ENCODE peak calls at places on chromosomes 11 and 22, in six cellular contexts. B, C, R, V, N and J are unnamed samples.

GRCh38 chr11:27933992-27934829 is 173.7 kb downstream of the KIF18A start:
- DNase-seq in R (peak), N (peak), B (peak), V (no peak), C (no peak), J (peak)

GRCh38 chr11:78168539-78169477 is 19.6 kb downstream of the KCTD21 start:
- DNase-seq in C (no peak), V (peak), B (peak), R (peak), N (no peak), J (peak)

GRCh38 chr11:65211293-65212105 is 29.8 kb downstream of the CAPN1 start:
- DNase-seq in B (no peak), N (no peak), R (no peak), C (peak), V (no peak), J (no peak)

GRCh38 chr22:37643225-37643847 is 3.9 kb downstream of the SH3BP1 start:
- DNase-seq in V (peak), B (peak), N (peak), C (peak), R (peak), J (no peak)

GRCh38 chr22:40922484-40923303 is 28.5 kb upstream of the RBX1 start:
- DNase-seq in C (no peak), N (peak), R (peak), B (peak), V (peak), J (peak)

GRCh38 chr22:37999640-38000272 is 15.4 kb upstream of the SOX10 start:
- DNase-seq in R (peak), C (no peak), V (peak), N (no peak), B (peak), J (peak)

GRCh38 chr11:110182886-110183285 is 89.7 kb downstream of the ZC3H12C start:
- DNase-seq in R (peak), B (peak), C (no peak), V (peak), N (no peak), J (no peak)

GRCh38 chr11:122180435-122180834 is 64.4 kb upstream of the BLID start:
- DNase-seq in V (peak), R (peak), B (peak), N (no peak), C (no peak), J (no peak)

GRCh38 chr11:71999813-72000590 is 1.3 kb downstream of the IL18BP start:
- DNase-seq in C (no peak), V (no peak), N (no peak), R (no peak), B (no peak), J (no peak)

GRCh38 chr11:120385110-120385509 is 48.9 kb downstream of the ARHGEF12 start:
- DNase-seq in N (peak), V (no peak), R (peak), C (no peak), B (peak), J (no peak)

GRCh38 chr11:104623518-104623917 is 274.7 kb downstream of the CASP12 start:
- DNase-seq in V (no peak), R (peak), B (peak), N (no peak), C (no peak), J (no peak)

GRCh38 chr11:74007691-74008372 is 1.1 kb downstream of the UCP3 start:
- DNase-seq in R (no peak), N (no peak), V (no peak), C (peak), B (no peak), J (no peak)

GRCh38 chr22:36931446-36931845 is 18.0 kb downstream of the CSF2RB start:
- DNase-seq in C (no peak), R (no peak), V (no peak), B (no peak), N (no peak), J (no peak)

GRCh38 chr11:125297346-125297910 is 132.9 kb downstream of the PKNOX2 start:
- DNase-seq in V (no peak), N (no peak), B (no peak), C (no peak), R (no peak), J (no peak)

GRCh38 chr11:123561046-123561781 is 93.2 kb downstream of the SCN3B start:
- DNase-seq in C (no peak), B (peak), R (no peak), V (peak), N (peak), J (no peak)

GRCh38 chr11:134447696-134448095 is 35.7 kb upstream of the B3GAT1 start:
- DNase-seq in N (no peak), C (no peak), R (no peak), V (no peak), B (no peak), J (no peak)

GRCh38 chr11:134498326-134499139 is 86.5 kb upstream of the B3GAT1 start:
- DNase-seq in B (no peak), C (peak), V (no peak), N (no peak), R (no peak), J (no peak)

GRCh38 chr11:1434941-1435340 is 45.2 kb downstream of the BRSK2 start:
- DNase-seq in R (no peak), V (no peak), B (no peak), C (no peak), N (no peak), J (no peak)

GRCh38 chr11:2522636-2523255 is 77.9 kb downstream of the KCNQ1 start:
- DNase-seq in R (no peak), C (peak), V (no peak), N (no peak), B (no peak), J (no peak)

GRCh38 chr11:128311742-128312719 is 275.3 kb downstream of the ETS1 start:
- DNase-seq in N (no peak), V (no peak), C (no peak), R (no peak), B (no peak), J (no peak)

GRCh38 chr11:15985863-15986139 is 370.5 kb downstream of the SOX6 start:
- DNase-seq in V (no peak), B (no peak), R (no peak), C (no peak), N (no peak), J (no peak)

GRCh38 chr11:116703421-116703820 is 69.4 kb downstream of the BUD13 start:
- DNase-seq in C (peak), N (peak), V (no peak), B (peak), R (peak), J (no peak)

GRCh38 chr11:122077459-122077858 is 38.6 kb downstream of the BLID start:
- DNase-seq in V (no peak), R (no peak), B (no peak), C (no peak), N (no peak), J (no peak)

GRCh38 chr11:111977141-111978027 is 40.2 kb downstream of the DIXDC1 start:
- DNase-seq in C (peak), R (no peak), B (peak), V (no peak), N (peak), J (no peak)

GRCh38 chr11:87820026-87820425 is 355.2 kb downstream of the RAB38 start:
- DNase-seq in N (no peak), V (no peak), C (no peak), R (peak), B (no peak), J (peak)

GRCh38 chr11:86106916-86107315 is 38.0 kb upstream of the PICALM start:
- DNase-seq in N (no peak), B (no peak), R (no peak), C (no peak), V (no peak), J (no peak)

GRCh38 chr22:24435861-24436351 is 8.5 kb downstream of the ADORA2A start:
- DNase-seq in V (no peak), C (peak), B (no peak), R (no peak), N (no peak), J (no peak)

GRCh38 chr22:47202819-47203553 is 440.5 kb downstream of the TBC1D22A start:
- DNase-seq in R (no peak), V (no peak), B (no peak), C (peak), N (no peak), J (no peak)

GRCh38 chr11:134678152-134678551 is 266.1 kb upstream of the B3GAT1 start:
- DNase-seq in B (no peak), V (no peak), N (no peak), R (no peak), C (peak), J (no peak)

GRCh38 chr22:30781271-30781875 is 86.7 kb downstream of the OSBP2 start:
- DNase-seq in C (no peak), N (no peak), V (no peak), R (no peak), B (no peak), J (no peak)

GRCh38 chr11:64268687-64269379 is 15.6 kb downstream of the BAD start:
- DNase-seq in B (peak), V (peak), C (peak), N (peak), R (peak), J (no peak)

GRCh38 chr11:121018746-121019145 is 5.2 kb upstream of the TBCEL start:
- DNase-seq in B (no peak), R (no peak), C (no peak), V (no peak), N (no peak), J (no peak)

GRCh38 chr11:44578279-44578678 is 12.8 kb downstream of the CD82 start:
- DNase-seq in B (no peak), R (no peak), N (no peak), V (peak), C (no peak), J (no peak)

GRCh38 chr22:27267145-27267544 is 534.4 kb downstream of the MN1 start:
- DNase-seq in R (no peak), C (no peak), B (no peak), V (no peak), N (no peak), J (no peak)

GRCh38 chr11:43687120-43687791 is 6.7 kb downstream of the HSD17B12 start:
- DNase-seq in R (peak), C (no peak), B (peak), N (peak), V (no peak), J (no peak)

GRCh38 chr11:65432133-65432650 is 9.6 kb downstream of the NEAT1 start:
- DNase-seq in V (no peak), C (no peak), B (peak), R (peak), N (no peak), J (no peak)

GRCh38 chr11:106076421-106076922 is 675 bp downstream of the KBTBD3 start:
- DNase-seq in R (no peak), B (no peak), C (no peak), N (peak), V (no peak), J (no peak)

GRCh38 chr22:49535527-49536125 is 292.0 kb downstream of the BRD1 start:
- DNase-seq in C (peak), V (no peak), B (no peak), R (no peak), N (no peak), J (no peak)

GRCh38 chr11:20376162-20376561 is 11.4 kb upstream of the PRMT3 start:
- DNase-seq in R (no peak), B (no peak), V (no peak), N (no peak), C (no peak), J (no peak)

GRCh38 chr11:20374746-20375305 is 11.3 kb downstream of the HTATIP2 start:
- DNase-seq in N (no peak), R (no peak), C (no peak), B (no peak), V (no peak), J (no peak)

GRCh38 chr11:20373102-20373501 is 9.6 kb downstream of the HTATIP2 start:
- DNase-seq in N (no peak), C (no peak), V (no peak), R (no peak), B (no peak), J (no peak)

GRCh38 chr11:20372081-20372480 is 8.6 kb downstream of the HTATIP2 start:
- DNase-seq in N (no peak), B (no peak), V (no peak), R (no peak), C (no peak), J (no peak)

DNA sequence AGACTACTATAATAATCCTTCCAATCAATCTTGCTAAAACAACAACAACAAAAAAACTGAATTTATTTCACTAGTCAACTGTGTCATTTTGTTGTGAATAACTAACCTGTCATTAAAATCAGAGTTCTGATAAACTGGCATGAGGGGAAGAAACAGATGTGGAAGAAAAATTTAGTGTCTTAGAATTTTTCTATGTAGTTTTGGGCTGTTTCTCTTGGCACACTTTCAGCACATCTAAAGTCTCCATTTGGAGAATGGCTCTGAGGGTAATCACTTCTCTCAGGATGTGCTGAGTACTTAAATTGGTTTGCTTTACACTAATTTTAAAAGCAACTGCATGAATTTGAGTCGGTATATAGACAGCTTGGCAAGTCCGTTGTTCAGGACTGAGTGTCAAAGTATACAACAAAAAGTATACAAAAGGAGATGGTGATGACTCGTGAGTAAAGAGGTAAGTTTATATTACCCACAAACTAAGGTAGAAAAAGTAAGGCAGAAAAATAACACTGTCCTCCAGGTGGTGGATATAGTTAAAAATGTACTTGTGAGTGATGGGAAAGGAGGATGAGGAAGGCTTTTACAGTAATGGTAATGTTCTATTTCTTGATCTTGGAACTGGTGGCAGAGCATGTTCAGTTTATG is 10.2 kb downstream of the HTATIP2 start:
- DNase-seq in N (no peak), C (no peak), B (no peak), V (no peak), R (no peak), J (no peak)
- H3K4me3 ChIP-seq in N (no peak), C (no peak), B (no peak), V (no peak), R (no peak), J (no peak)

GRCh38 chr22:29310065-29310862 is 3.8 kb downstream of the GAS2L1 start:
- DNase-seq in C (no peak), V (no peak), N (no peak), B (no peak), R (no peak), J (no peak)

GRCh38 chr22:29309332-29310064 is 3.0 kb downstream of the GAS2L1 start:
- DNase-seq in V (peak), B (no peak), C (peak), R (no peak), N (no peak), J (no peak)

GRCh38 chr22:29307658-29308147 is 1.3 kb downstream of the GAS2L1 start:
- DNase-seq in B (no peak), R (no peak), V (peak), N (no peak), C (no peak), J (no peak)

GRCh38 chr22:29308148-29308790 is 1.8 kb downstream of the GAS2L1 start:
- DNase-seq in V (no peak), R (no peak), B (no peak), N (no peak), C (no peak), J (no peak)

GRCh38 chr22:29308791-29309262 is 2.4 kb downstream of the GAS2L1 start:
- DNase-seq in V (peak), B (peak), C (no peak), N (peak), R (peak), J (peak)
- H3K4me3 ChIP-seq in V (peak), B (no peak), C (no peak), N (no peak), R (no peak), J (peak)

GRCh38 chr11:306645-307371 is 808 bp upstream of the IFITM2 start:
- DNase-seq in N (no peak), C (peak), R (no peak), B (no peak), V (no peak), J (no peak)

GRCh38 chr11:305834-306211 is 1.8 kb upstream of the IFITM2 start:
- DNase-seq in N (no peak), R (no peak), V (no peak), B (no peak), C (peak), J (no peak)

GRCh38 chr11:313304-313786 is 495 bp upstream of the IFITM1 start:
- DNase-seq in V (peak), N (no peak), R (no peak), C (peak), B (no peak), J (no peak)

GRCh38 chr11:312092-312816 is 1.6 kb upstream of the IFITM1 start:
- DNase-seq in V (no peak), R (no peak), B (peak), N (no peak), C (peak), J (no peak)

GRCh38 chr11:309558-309855 is 1.9 kb downstream of the IFITM2 start:
- DNase-seq in C (no peak), V (no peak), R (no peak), B (no peak), N (no peak), J (no peak)
- H3K4me3 ChIP-seq in C (peak), V (peak), R (peak), B (no peak), N (peak), J (peak)

GRCh38 chr22:42633013-42633412 is 7.4 kb downstream of the ATP5MGL start:
- DNase-seq in V (no peak), C (no peak), B (no peak), N (no peak), R (no peak), J (no peak)
- H3K4me3 ChIP-seq in V (no peak), C (no peak), B (no peak), N (no peak), R (no peak), J (no peak)

GRCh38 chr11:3857628-3858027 is 2.2 kb downstream of the STIM1 start:
- DNase-seq in V (peak), N (no peak), C (no peak), B (no peak), R (no peak), J (no peak)
- H3K4me3 ChIP-seq in V (peak), N (no peak), C (no peak), B (no peak), R (no peak), J (no peak)